ENCODE peak calls at places on chromosomes 7 and 10, in ten cellular contexts. S, F, N, Q, T, A, G, M, J and R are unnamed samples.

GRCh38 chr10:99370993-99371392 is 41.8 kb downstream of the CNNM1 start:
- DNase-seq in S (no peak), F (no peak), N (peak; percentile 27), Q (no peak), T (peak; percentile 32), A (no peak), G (peak; percentile 7), M (no peak), J (no peak), R (no peak)

GRCh38 chr7:136868496-136869005 is at the start of gene CHRM2:
- DNase-seq in S (no peak), F (no peak), N (peak; percentile 53), Q (no peak), T (peak; percentile 59), A (no peak), G (no peak), M (no peak), J (no peak), R (no peak)

GRCh38 chr10:56874950-56875349 is 513.9 kb upstream of the ZWINT start:
- DNase-seq in S (no peak), F (no peak), N (no peak), Q (no peak), T (no peak), A (no peak), G (no peak), M (no peak), J (no peak), R (no peak)

GRCh38 chr10:25441270-25441669 is 266.5 kb downstream of the GPR158 start:
- DNase-seq in S (no peak), F (no peak), N (no peak), Q (no peak), T (no peak), A (no peak), G (no peak), M (no peak), J (no peak), R (no peak)

GRCh38 chr10:121851791-121852190 is 76.0 kb downstream of the ATE1 start:
- DNase-seq in S (no peak), F (no peak), N (no peak), Q (no peak), T (peak; percentile 74), A (no peak), G (no peak), M (no peak), J (no peak), R (no peak)

GRCh38 chr7:2959343-2959680 is 84.4 kb downstream of the CARD11 start:
- DNase-seq in S (no peak), F (no peak), N (no peak), Q (no peak), T (no peak), A (no peak), G (no peak), M (no peak), J (no peak), R (no peak)

GRCh38 chr7:105198223-105198622 is 184.2 kb downstream of the KMT2E start:
- DNase-seq in S (no peak), F (no peak), N (peak; percentile 81), Q (peak; percentile 69), T (no peak), A (no peak), G (no peak), M (no peak), J (no peak), R (no peak)

GRCh38 chr10:95730233-95730632 is 25.7 kb upstream of the ENTPD1 start:
- DNase-seq in S (no peak), F (no peak), N (no peak), Q (no peak), T (no peak), A (no peak), G (no peak), M (no peak), J (no peak), R (no peak)

GRCh38 chr10:48523212-48523819 is 81.6 kb downstream of the ARHGAP22 start:
- DNase-seq in S (no peak), F (peak; percentile 70), N (peak; percentile 89), Q (peak; percentile 74), T (no peak), A (no peak), G (no peak), M (no peak), J (no peak), R (no peak)

GRCh38 chr10:4131407-4132215 is 346.6 kb upstream of the KLF6 start:
- DNase-seq in S (peak; percentile 24), F (no peak), N (peak; percentile 89), Q (peak; percentile 86), T (no peak), A (peak; percentile 49), G (peak; percentile 63), M (no peak), J (no peak), R (peak; percentile 47)

GRCh38 chr7:27101188-27101905 is 1.1 kb downstream of the HOXA2 start:
- DNase-seq in S (no peak), F (no peak), N (no peak), Q (no peak), T (no peak), A (no peak), G (no peak), M (no peak), J (no peak), R (no peak)

GRCh38 chr10:23338155-23338828 is 6.3 kb downstream of the C10orf67 start:
- DNase-seq in S (no peak), F (peak; percentile 15), N (no peak), Q (peak; percentile 92), T (no peak), A (no peak), G (no peak), M (no peak), J (no peak), R (no peak)

GRCh38 chr10:5343561-5343960 is 21.2 kb upstream of the UCN3 start:
- DNase-seq in S (no peak), F (no peak), N (no peak), Q (no peak), T (no peak), A (no peak), G (no peak), M (no peak), J (no peak), R (no peak)